ENCODE peak calls at places on chromosomes 3 and 15, in six cellular contexts. I is left ventricle myocardium superior, X is lung, O is glomerular endothelial cell, W is GM23338, Z is lower lobe of right lung. G is an unnamed sample.

GRCh38 chr15:95326689-95327525 is 1003.6 kb upstream of the NR2F2 start:
- DNase-seq in Z (no peak), W (peak; percentile 57), O (no peak), X (no peak), I (peak; percentile 47), G (peak; percentile 57)

GRCh38 chr3:68088636-68089035 is 434.2 kb upstream of the SUCLG2 start:
- DNase-seq in Z (no peak), O (no peak), X (no peak), I (no peak), W (no peak), G (no peak)

GRCh38 chr3:81558106-81558505 is 203.3 kb downstream of the GBE1 start:
- DNase-seq in Z (no peak), W (no peak), X (no peak), O (no peak), I (no peak), G (no peak)

GRCh38 chr3:43638594-43639447 is 17.0 kb upstream of the ANO10 start:
- DNase-seq in Z (peak; percentile 60), O (no peak), I (no peak), W (peak; percentile 56), X (peak; percentile 44), G (peak; percentile 18)

GRCh38 chr3:23264413-23264812 is 61.3 kb downstream of the UBE2E2 start:
- DNase-seq in X (no peak), O (no peak), W (no peak), Z (no peak), I (no peak), G (no peak)

GRCh38 chr15:80179025-80179759 is 26.4 kb downstream of the FAH start:
- DNase-seq in O (peak; percentile 68), W (no peak), Z (no peak), I (no peak), X (no peak), G (peak; percentile 21)

GRCh38 chr3:132880986-132881385 is 157.2 kb upstream of the TMEM108 start:
- DNase-seq in I (no peak), O (no peak), X (no peak), W (no peak), Z (no peak), G (no peak)

GRCh38 chr3:24591661-24592555 is 97.3 kb upstream of the THRB start:
- DNase-seq in Z (no peak), I (no peak), W (no peak), O (no peak), X (no peak), G (no peak)

GRCh38 chr3:72347819-72348319 is 500.4 kb downstream of the SHQ1 start:
- DNase-seq in O (peak; percentile 48), W (peak; percentile 76), I (peak; percentile 70), Z (peak; percentile 82), X (peak; percentile 87), G (peak; percentile 69)

G was measured in dermis microvascular lymphatic vessel endothelial cell.